ENCODE peak calls at places on chromosome X, in four cellular contexts. K is NB4, Q is stromal cell of bone marrow, Y is HCEC 1CT. R is an unnamed sample.

GRCh38 chrX:153871451-153871850 is 14.5 kb downstream of the L1CAM start:
- DNase-seq in K (no peak), Q (no peak), Y (no peak), R (no peak)

GRCh38 chrX:16465081-16465876 is 184.7 kb upstream of the S100G start:
- DNase-seq in K (no peak), Q (peak), Y (no peak), R (no peak)

GRCh38 chrX:64570204-64570603 is 175.0 kb upstream of the MTMR8 start:
- DNase-seq in K (peak), Q (no peak), Y (no peak), R (peak)

GRCh38 chrX:20591246-20591645 is 324.5 kb upstream of the RPS6KA3 start:
- DNase-seq in K (no peak), Q (no peak), Y (no peak), R (no peak)

GRCh38 chrX:155962906-155963305 is 34.6 kb upstream of the IL9R start:
- DNase-seq in K (no peak), Q (no peak), Y (no peak), R (no peak)

GRCh38 chrX:14697453-14697852 is 168.1 kb downstream of the GLRA2 start:
- DNase-seq in K (peak), Q (peak), Y (peak), R (peak)

GRCh38 chrX:115204040-115204439 is 14.8 kb downstream of the RBMXL3 start:
- DNase-seq in K (no peak), Q (no peak), Y (no peak), R (no peak)

GRCh38 chrX:152993933-152994332 is at the start of gene PNMA5:
- DNase-seq in K (no peak), Q (no peak), Y (no peak), R (no peak)

GRCh38 chrX:36856849-36857248 is 151.3 kb upstream of the FAM47C start:
- DNase-seq in K (peak), Q (no peak), Y (no peak), R (no peak)

GRCh38 chrX:117610806-117611205 is 505.8 kb downstream of the KLHL13 start:
- DNase-seq in K (no peak), Q (no peak), Y (no peak), R (no peak)

GRCh38 chrX:13748486-13748885 is 13.9 kb downstream of the OFD1 start:
- DNase-seq in K (no peak), Q (no peak), Y (no peak), R (no peak)

GRCh38 chrX:112786076-112786475 is 54.6 kb downstream of the AMOT start:
- DNase-seq in K (no peak), Q (no peak), Y (no peak), R (no peak)

GRCh38 chrX:132956421-132957210 is 1.8 kb downstream of the HS6ST2 start:
- DNase-seq in K (no peak), Q (no peak), Y (no peak), R (no peak)

GRCh38 chrX:81412428-81412827 is 210.5 kb downstream of the SH3BGRL start:
- DNase-seq in K (no peak), Q (no peak), Y (no peak), R (no peak)

R was measured in AML-193.